ENCODE peak calls at places on chromosomes 5 and 9, in seven cellular contexts. F is colonic mucosa; H is cardiac fibroblast; Q is Peyer's patch; T is HepG2; U is CD8-positive, alpha-beta T cell; B is spleen. D is an unnamed sample.

GRCh38 chr9:21974542-21975409 is 19.4 kb downstream of the CDKN2A start:
- DNase-seq in F (no peak), H (peak), Q (no peak), T (no peak), U (no peak), B (peak), D (peak)

GRCh38 chr5:126172812-126173211 is 250.4 kb upstream of the GRAMD2B start:
- DNase-seq in F (no peak), H (no peak), Q (no peak), T (no peak), U (no peak), B (no peak), D (no peak)

GRCh38 chr9:136975624-136976023 is 1.7 kb upstream of the PTGDS start:
- DNase-seq in F (no peak), H (no peak), Q (no peak), T (peak), U (no peak), B (peak), D (no peak)

GRCh38 chr9:82202808-82203207 is 214.2 kb downstream of the SPATA31D1 start:
- DNase-seq in F (no peak), H (peak), Q (no peak), T (no peak), U (no peak), B (no peak), D (peak)

GRCh38 chr9:20526500-20527319 is 95.6 kb downstream of the MLLT3 start:
- DNase-seq in F (no peak), H (peak), Q (no peak), T (peak), U (no peak), B (no peak), D (peak)

GRCh38 chr5:56112526-56113121 is 117.9 kb upstream of the IL6ST start:
- DNase-seq in F (no peak), H (no peak), Q (no peak), T (no peak), U (no peak), B (no peak), D (peak)

GRCh38 chr5:159906463-159906862 is 9.8 kb upstream of the ADRA1B start:
- DNase-seq in F (no peak), H (no peak), Q (no peak), T (no peak), U (no peak), B (no peak), D (no peak)

GRCh38 chr5:133236976-133237375 is 185.2 kb downstream of the HSPA4 start:
- DNase-seq in F (no peak), H (no peak), Q (no peak), T (no peak), U (no peak), B (peak), D (no peak)

GRCh38 chr9:123234853-123235252 is 33.5 kb downstream of the STRBP start:
- DNase-seq in F (no peak), H (no peak), Q (no peak), T (no peak), U (no peak), B (no peak), D (no peak)

GRCh38 chr5:126855266-126855665 is 78.3 kb downstream of the LMNB1 start:
- DNase-seq in F (no peak), H (no peak), Q (no peak), T (no peak), U (no peak), B (no peak), D (no peak)

GRCh38 chr5:95958308-95959014 is 3.2 kb downstream of the ELL2 start:
- DNase-seq in F (no peak), H (peak), Q (peak), T (peak), U (no peak), B (no peak), D (peak)

DNA sequence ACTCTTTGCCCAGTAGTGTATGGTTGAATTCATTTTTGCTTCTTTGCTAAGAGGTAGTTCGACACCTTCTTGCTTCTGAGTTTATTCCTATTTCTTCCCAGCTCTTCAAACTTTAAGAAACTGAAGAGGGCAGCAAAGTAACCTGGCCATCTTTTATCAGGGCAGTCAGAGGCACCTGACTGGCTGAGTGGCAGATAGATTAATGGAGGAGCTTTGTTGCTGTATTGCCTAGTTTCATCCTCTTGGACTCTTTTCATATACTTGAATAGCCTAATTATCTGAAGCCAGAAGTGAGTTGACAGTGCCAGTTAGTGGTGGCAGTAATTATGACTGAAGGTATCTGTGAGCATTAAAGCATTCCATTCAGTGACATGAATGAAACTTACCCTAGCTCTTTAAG is 82.5 kb downstream of the UHRF2 start:
- DNase-seq in F (no peak), H (no peak), Q (no peak), T (no peak), U (no peak), B (no peak), D (peak)
- TF ChIP-seq CTCF in F (no peak), H (no peak), Q (no peak), T (no peak), U (no peak), B (no peak), D (peak)

GRCh38 chr9:109270441-109270840 is 50.4 kb downstream of the EPB41L4B start:
- DNase-seq in F (no peak), H (no peak), Q (peak), T (no peak), U (no peak), B (no peak), D (no peak)
- TF ChIP-seq CTCF in F (no peak), H (no peak), Q (no peak), T (no peak), U (no peak), B (no peak), D (no peak)

DNA sequence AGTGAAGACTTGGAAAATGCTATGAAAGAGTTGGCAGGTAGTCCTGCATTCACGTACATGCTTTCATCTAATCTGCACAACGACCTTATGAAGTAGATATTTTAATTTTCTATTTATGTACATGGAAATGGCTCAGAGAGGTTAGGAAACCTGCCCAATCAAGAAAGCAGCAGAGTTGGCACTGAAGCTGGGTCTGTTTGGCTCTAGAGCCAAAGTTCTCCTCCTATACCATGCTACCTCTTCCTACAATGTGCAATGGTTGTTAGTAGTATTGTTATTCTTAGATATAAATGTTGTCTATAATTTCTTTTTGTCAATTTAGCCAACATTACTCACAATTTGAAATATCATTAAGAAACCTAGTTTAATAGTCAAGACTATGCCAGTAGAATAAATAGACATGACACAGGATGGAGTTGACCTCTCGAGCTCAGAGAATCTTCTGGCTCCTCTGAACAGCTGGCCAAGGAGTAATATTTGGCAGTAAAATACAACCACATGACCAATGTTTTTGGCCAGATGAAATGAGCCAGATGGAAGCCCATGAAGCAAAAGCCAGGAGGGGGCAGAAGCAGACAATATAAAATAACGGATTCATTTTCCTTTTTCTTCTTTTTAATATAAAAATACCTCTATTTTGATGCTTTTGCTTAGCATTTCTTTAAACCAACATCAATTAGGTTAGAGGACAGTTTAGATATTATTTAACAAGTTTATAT is 542.3 kb downstream of the PDE4D start:
- DNase-seq in F (no peak), H (peak), Q (no peak), T (no peak), U (no peak), B (no peak), D (no peak)
- TF ChIP-seq CTCF in F (no peak), H (no peak), Q (no peak), T (no peak), U (no peak), B (peak), D (no peak)

GRCh38 chr5:138568061-138568824 is 7.0 kb downstream of the HSPA9 start:
- DNase-seq in F (no peak), H (peak), Q (no peak), T (no peak), U (no peak), B (no peak), D (peak)
- TF ChIP-seq CTCF in F (no peak), H (no peak), Q (no peak), T (no peak), U (no peak), B (no peak), D (peak)

DNA sequence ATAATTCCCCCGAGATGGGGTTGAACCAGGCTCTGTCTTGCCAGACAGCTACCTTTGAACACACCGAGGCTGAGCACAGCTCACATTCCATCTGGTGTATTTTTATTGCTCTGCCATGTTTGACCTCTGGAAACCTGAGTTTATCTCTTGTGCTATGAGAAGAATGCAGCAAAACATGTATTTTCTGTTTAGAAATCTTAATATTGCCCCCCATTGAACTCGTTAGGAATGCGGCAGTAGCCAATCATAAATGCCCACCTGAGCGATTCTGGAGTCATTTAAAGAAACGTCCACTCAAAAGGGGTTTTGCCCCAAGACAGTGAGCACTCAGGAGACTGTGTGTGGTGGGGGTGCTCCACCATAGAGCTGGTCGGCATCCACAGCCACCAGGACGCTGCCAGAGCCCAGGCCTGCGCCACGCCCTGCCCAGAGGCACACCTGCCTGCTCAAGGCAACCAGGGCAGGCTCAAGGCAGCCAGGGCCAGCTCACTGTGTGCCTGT is 26.9 kb downstream of the FGD3 start:
- DNase-seq in F (no peak), H (no peak), Q (peak), T (peak), U (no peak), B (no peak), D (no peak)
- TF ChIP-seq CTCF in F (no peak), H (no peak), Q (no peak), T (no peak), U (no peak), B (no peak), D (no peak)

GRCh38 chr9:2065704-2066103 is 50.6 kb downstream of the SMARCA2 start:
- DNase-seq in F (no peak), H (no peak), Q (no peak), T (no peak), U (no peak), B (no peak), D (peak)

GRCh38 chr9:2066312-2067273 is 51.4 kb downstream of the SMARCA2 start:
- DNase-seq in F (no peak), H (peak), Q (no peak), T (peak), U (no peak), B (no peak), D (peak)
- TF ChIP-seq CTCF in F (no peak), H (no peak), Q (no peak), T (peak), U (peak), B (peak), D (peak)

DNA sequence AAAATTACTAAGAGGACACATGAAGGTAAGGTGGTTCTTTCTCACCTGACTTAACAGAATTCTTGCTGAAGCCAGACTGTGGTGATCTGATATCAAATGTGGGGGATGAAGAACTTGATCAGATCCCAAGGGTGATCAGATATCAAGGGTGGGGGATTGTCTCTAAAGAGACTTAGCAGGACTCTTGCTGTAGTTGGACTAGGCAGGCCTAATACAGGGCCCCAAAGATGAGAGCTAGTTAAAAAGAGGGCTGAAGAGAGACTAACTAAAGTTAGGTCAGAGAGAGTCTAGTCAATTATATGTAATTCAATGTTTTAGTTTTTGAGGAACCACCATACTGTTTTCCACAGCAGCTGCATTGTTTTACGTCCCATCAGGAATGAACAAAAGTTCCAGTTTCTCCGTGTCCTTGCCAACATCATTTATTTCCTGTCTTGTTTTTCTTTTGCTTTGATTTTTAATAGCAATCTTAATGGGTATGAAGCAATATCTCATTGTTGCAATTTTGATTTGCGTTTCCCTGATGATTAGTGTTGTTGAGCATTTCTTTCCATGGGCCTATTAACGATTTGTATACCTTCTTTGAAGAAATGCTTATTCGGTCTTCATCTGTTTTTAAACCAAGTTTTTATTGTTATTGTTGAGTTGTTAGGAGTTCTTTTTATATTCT is 77.7 kb upstream of the ALDH1A1 start:
- DNase-seq in F (no peak), H (no peak), Q (no peak), T (no peak), U (no peak), B (no peak), D (no peak)
- TF ChIP-seq CTCF in F (no peak), H (no peak), Q (no peak), T (no peak), U (no peak), B (no peak), D (no peak)

DNA sequence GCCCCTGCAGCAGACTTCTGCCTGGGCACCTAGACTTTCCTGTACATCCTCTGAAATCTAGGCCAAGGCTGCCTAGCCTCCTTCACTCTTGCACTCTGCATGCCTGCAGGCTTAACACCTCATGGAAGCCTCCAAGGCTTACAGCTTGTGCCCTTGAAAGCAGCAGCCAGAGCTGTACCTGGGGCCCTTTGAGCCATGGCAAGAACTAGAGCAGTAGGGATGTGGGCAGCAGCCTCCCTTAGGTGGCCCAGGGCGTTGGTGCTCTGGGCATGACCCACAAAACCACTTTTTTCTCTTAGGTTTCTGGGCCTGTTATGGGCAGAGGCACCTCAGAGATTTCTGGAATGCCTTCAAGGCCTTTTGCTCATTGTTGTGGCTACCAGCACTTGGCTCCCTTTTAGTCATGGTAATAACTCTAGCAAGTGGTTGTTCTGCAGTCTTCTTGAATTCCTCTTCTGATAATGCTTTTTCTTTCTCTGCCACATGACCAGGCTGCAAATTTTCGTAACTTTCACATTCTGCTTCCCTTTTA is 606.2 kb downstream of the TLE4 start:
- DNase-seq in F (no peak), H (no peak), Q (no peak), T (no peak), U (no peak), B (no peak), D (no peak)
- TF ChIP-seq CTCF in F (no peak), H (no peak), Q (no peak), T (no peak), U (no peak), B (no peak), D (no peak)